ENCODE peak calls at places on chromosome 17, in four cellular contexts. E is NT2/D1, D is IMR-90, Q is OCI-LY7. Y is an unnamed sample.

GRCh38 chr17:75707096-75707720 is 14.1 kb upstream of the ITGB4 start:
- DNase-seq in E (no peak), D (no peak), Q (no peak), Y (no peak)

GRCh38 chr17:38883592-38884526 is 14.0 kb downstream of the LASP1 start:
- DNase-seq in E (no peak), D (no peak), Q (no peak), Y (peak)

GRCh38 chr17:9150407-9151090 is 129.2 kb downstream of the NTN1 start:
- DNase-seq in E (no peak), D (peak), Q (no peak), Y (no peak)

GRCh38 chr17:22272363-22273146 is 580.2 kb downstream of the KCNJ18 start:
- DNase-seq in E (no peak), D (no peak), Q (no peak), Y (no peak)

GRCh38 chr17:3917391-3917931 is 1.2 kb upstream of the P2RX1 start:
- DNase-seq in E (no peak), D (peak), Q (no peak), Y (no peak)

GRCh38 chr17:4540224-4541040 is 14.8 kb downstream of the MYBBP1A start:
- DNase-seq in E (no peak), D (no peak), Q (no peak), Y (no peak)

GRCh38 chr17:50514936-50515702 is 6.9 kb downstream of the MYCBPAP start:
- DNase-seq in E (peak), D (no peak), Q (no peak), Y (no peak)

GRCh38 chr17:4449736-4450135 is 16.0 kb downstream of the SPNS3 start:
- DNase-seq in E (no peak), D (no peak), Q (no peak), Y (no peak)

GRCh38 chr17:15966879-15967248 is 21.9 kb downstream of the ADORA2B start:
- DNase-seq in E (no peak), D (no peak), Q (no peak), Y (peak)

GRCh38 chr17:44108440-44109311 is 14.8 kb downstream of the HDAC5 start:
- DNase-seq in E (no peak), D (peak), Q (no peak), Y (no peak)

GRCh38 chr17:42779942-42780815 is at the start of gene WNK4:
- DNase-seq in E (no peak), D (no peak), Q (no peak), Y (no peak)

DNA sequence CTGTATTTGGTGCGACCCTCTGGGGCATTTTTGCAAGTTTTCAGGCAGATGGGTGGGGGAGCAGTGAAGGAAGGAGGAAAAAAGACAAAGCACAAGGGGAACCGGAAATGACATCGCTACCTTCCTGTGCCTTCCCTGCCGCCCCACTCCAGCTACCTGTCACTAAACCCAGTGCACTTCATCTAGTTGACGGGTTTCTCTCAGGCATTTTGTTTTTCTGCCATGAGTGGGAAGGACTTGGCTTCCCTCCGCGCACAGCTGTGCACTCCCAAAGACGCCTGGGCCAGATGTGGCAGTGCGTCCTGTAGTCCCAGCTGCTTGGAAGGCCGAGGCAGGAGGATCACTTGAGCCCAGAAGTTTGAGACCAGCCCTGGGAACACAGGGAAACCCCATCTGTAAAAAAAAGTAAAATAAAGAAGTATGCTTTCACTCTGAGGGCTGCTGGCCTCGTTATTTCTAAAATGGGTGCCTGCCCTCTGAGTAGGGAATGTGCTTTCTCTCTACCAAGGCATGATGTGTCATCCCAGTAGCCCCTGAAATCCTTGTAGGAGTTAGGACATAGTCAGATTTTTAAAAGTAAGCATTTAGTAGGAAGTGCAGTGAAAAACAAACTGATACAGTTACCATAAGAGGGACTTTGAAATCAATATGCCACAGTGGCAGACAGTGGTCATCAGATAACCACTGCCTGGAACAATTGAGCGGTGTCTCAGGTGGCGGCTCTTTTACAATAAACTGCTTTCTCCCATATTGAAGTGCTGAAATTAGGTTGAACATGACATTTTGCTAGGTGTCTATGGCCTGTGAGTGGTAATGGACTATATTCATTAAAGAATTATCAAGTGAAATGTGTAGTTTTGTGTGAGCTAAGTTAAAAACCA is 214.4 kb downstream of the RPTOR start:
- DNase-seq in E (no peak), D (peak), Q (no peak), Y (peak)
- H3K4me3 ChIP-seq in E (no peak), D (no peak), Q (no peak), Y (peak)

DNA sequence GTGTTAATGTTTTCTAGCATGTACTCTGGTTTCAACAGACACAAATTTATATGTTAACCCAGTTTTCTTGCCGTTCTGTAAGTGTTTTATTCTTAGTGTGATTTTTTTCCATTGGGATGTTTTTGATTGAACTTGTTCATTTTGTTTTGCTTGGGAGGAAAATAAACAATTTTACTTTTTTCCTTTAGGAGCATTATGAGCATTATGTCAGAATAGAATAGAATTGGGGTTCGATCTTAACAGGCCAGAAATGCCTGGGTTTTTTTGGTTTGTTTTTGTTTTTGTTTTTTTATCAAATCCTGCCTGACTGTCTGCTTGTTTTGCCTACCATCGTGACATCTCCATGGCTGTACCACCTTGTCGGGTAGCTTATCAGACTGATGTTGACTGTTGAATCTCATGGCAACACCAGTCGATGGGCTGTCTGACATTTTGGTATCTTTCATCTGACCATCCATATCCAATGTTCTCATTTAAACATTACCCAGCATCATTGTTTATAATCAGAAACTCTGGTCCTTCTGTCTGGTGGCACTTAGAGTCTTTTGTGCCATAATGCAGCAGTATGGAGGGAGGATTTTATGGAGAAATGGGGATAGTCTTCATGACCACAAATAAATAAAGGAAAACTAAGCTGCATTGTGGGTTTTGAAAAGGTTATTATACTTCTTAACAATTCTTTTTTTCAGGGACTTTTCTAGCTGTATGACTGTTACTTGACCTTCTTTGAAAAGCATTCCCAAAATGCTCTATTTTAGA is 51.7 kb downstream of the TUBD1 start:
- DNase-seq in E (no peak), D (peak), Q (no peak), Y (no peak)
- H3K4me3 ChIP-seq in E (peak), D (peak), Q (peak), Y (no peak)

GRCh38 chr17:77279448-77280303 is 138.9 kb downstream of the SEC14L1 start:
- DNase-seq in E (no peak), D (peak), Q (no peak), Y (no peak)
- H3K4me3 ChIP-seq in E (no peak), D (no peak), Q (no peak), Y (no peak)

DNA sequence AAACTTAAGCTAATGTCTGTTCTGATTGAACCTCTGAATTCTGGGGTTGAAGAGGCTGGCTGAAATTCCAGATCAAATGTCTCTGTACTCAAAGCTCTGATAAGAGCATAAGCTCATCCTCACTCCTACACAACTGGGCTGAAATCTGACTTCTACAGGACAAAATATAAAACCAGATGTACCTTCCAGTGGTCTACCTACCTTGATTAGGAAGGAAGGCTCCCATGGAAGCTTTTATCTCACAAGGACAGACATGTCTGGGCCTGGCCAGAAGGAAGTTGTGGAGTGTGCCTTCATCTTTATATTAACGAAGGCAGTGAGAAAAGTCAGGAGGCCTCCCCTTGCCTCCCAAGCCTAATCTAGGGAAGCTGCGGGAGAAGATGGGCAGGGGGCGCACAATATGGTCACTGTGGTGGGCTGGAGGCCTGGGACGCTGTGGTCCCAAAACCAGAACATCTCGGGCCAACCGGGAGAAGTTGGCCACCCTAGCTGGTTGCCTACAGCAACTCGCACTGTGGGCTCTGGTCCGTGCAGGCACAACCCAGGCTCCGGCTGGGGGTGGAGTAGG is 55.6 kb upstream of the LRRC37A3 start:
- DNase-seq in E (no peak), D (no peak), Q (no peak), Y (no peak)
- H3K4me3 ChIP-seq in E (peak), D (peak), Q (peak), Y (peak)

DNA sequence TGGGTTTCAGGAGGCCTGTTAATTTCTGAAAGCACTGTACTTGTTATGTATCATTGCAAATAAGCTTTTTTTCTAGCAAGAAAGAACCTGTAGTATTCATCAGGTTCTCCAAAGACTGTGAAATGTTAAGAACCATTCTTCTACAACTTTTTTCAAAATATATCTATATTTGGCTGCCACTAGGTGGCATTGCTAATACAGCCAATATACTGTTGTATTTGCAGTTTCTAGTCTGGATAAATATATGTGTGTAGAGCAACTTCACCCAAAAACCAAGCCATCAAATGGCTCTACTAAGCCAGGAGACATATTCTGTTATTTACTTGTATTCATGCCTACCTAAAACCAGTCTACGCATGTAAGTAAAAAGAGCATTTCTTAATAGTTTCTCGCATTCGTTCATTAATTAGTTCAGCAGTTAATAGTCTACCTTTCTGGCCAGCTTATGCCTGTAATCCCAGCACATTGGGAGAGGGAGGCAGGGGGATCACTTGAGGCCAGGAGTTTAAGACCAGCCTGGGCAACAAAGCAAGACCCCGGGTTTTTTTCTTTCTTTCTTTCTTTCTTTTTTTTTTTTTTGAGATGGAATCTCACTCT is 39.5 kb downstream of the VMP1 start:
- DNase-seq in E (no peak), D (peak), Q (peak), Y (peak)
- H3K4me3 ChIP-seq in E (no peak), D (no peak), Q (no peak), Y (no peak)

Y was measured in Jurkat, Clone E6-1.